ENCODE peak calls at places on chromosome 4, in ten cellular contexts. B, W, D, Z, H, G, S, L, Y and T are unnamed samples.

GRCh38 chr4:29002151-29002550 is 1718.0 kb upstream of the PCDH7 start:
- DNase-seq in B (no peak), W (peak), D (no peak), Z (no peak), H (no peak), G (no peak), S (no peak), L (no peak), Y (no peak), T (no peak)

GRCh38 chr4:159216834-159217233 is 114.0 kb downstream of the RAPGEF2 start:
- DNase-seq in B (no peak), W (no peak), D (no peak), Z (no peak), H (no peak), G (no peak), S (no peak), L (no peak), Y (no peak), T (no peak)

GRCh38 chr4:158282252-158282651 is 72.0 kb downstream of the TMEM144 start:
- DNase-seq in B (peak), W (no peak), D (no peak), Z (no peak), H (peak), G (no peak), S (no peak), L (peak), Y (no peak), T (no peak)

GRCh38 chr4:151169900-151170299 is 70.5 kb downstream of the RPS3A start:
- DNase-seq in B (no peak), W (no peak), D (no peak), Z (no peak), H (no peak), G (no peak), S (no peak), L (peak), Y (no peak), T (no peak)

GRCh38 chr4:79823148-79823763 is 249.8 kb downstream of the ANTXR2 start:
- DNase-seq in B (peak), W (no peak), D (no peak), Z (no peak), H (no peak), G (no peak), S (no peak), L (peak), Y (no peak), T (no peak)

GRCh38 chr4:184792950-184793555 is 32.7 kb downstream of the ACSL1 start:
- DNase-seq in B (peak), W (no peak), D (no peak), Z (no peak), H (peak), G (no peak), S (peak), L (peak), Y (peak), T (no peak)

GRCh38 chr4:104967034-104967401 is 179.7 kb upstream of the TET2 start:
- DNase-seq in B (no peak), W (no peak), D (no peak), Z (no peak), H (no peak), G (no peak), S (peak), L (no peak), Y (no peak), T (no peak)

GRCh38 chr4:60344908-60345307 is 855.2 kb upstream of the ADGRL3 start:
- DNase-seq in B (peak), W (no peak), D (no peak), Z (no peak), H (no peak), G (no peak), S (no peak), L (peak), Y (no peak), T (no peak)

GRCh38 chr4:68062501-68062900 is 67.2 kb downstream of the TMPRSS11F start:
- DNase-seq in B (no peak), W (no peak), D (no peak), Z (no peak), H (no peak), G (no peak), S (no peak), L (no peak), Y (no peak), T (no peak)

GRCh38 chr4:16125571-16126445 is 42.0 kb upstream of the PROM1 start:
- DNase-seq in B (no peak), W (no peak), D (no peak), Z (no peak), H (no peak), G (no peak), S (peak), L (no peak), Y (peak), T (no peak)

GRCh38 chr4:151415978-151416377 is 7.0 kb downstream of the FHIP1A start:
- DNase-seq in B (peak), W (no peak), D (no peak), Z (no peak), H (no peak), G (no peak), S (peak), L (peak), Y (peak), T (no peak)

GRCh38 chr4:86967798-86968197 is 33.0 kb downstream of the AFF1 start:
- DNase-seq in B (peak), W (no peak), D (no peak), Z (no peak), H (no peak), G (no peak), S (no peak), L (peak), Y (no peak), T (no peak)

GRCh38 chr4:22987861-22988260 is 295.1 kb downstream of the GBA3 start:
- DNase-seq in B (peak), W (no peak), D (no peak), Z (no peak), H (no peak), G (no peak), S (no peak), L (peak), Y (peak), T (no peak)

GRCh38 chr4:155079866-155080265 is 128.6 kb upstream of the NPY2R start:
- DNase-seq in B (peak), W (no peak), D (no peak), Z (no peak), H (no peak), G (no peak), S (no peak), L (no peak), Y (no peak), T (no peak)

GRCh38 chr4:145840162-145840768 is 98.4 kb downstream of the ZNF827 start:
- DNase-seq in B (peak), W (no peak), D (no peak), Z (no peak), H (peak), G (peak), S (peak), L (peak), Y (no peak), T (no peak)

GRCh38 chr4:168710353-168710946 is 213.6 kb downstream of the PALLD start:
- DNase-seq in B (peak), W (no peak), D (no peak), Z (no peak), H (peak), G (peak), S (no peak), L (peak), Y (no peak), T (no peak)
- TF ChIP-seq CTCF in B (peak), W (peak), D (peak), Z (no peak), H (peak), G (peak), S (peak), L (peak), Y (peak), T (peak)

DNA sequence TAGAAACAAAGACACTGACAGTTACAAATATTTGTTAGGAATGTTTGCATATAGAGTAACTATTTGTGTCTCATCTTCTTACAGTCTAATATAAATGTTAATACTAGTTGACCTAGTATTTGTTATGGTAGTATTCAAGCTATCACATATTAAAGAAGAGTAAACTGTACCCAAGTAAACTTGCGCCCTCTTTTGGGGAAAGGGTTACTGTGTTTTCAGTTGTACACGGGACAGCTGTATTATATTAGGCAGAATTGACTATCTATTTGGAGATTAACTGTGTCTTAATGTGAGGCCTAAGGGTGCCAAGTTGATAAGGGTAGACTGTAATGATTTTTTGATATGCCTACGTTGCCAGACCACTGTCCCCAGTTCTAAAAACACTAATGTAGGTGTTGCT is 172.9 kb upstream of the CXCL13 start:
- DNase-seq in B (peak), W (no peak), D (no peak), Z (no peak), H (no peak), G (no peak), S (no peak), L (no peak), Y (no peak), T (no peak)
- TF ChIP-seq CTCF in B (no peak), W (peak), D (no peak), Z (no peak), H (peak), G (no peak), S (no peak), L (no peak), Y (no peak), T (peak)

DNA sequence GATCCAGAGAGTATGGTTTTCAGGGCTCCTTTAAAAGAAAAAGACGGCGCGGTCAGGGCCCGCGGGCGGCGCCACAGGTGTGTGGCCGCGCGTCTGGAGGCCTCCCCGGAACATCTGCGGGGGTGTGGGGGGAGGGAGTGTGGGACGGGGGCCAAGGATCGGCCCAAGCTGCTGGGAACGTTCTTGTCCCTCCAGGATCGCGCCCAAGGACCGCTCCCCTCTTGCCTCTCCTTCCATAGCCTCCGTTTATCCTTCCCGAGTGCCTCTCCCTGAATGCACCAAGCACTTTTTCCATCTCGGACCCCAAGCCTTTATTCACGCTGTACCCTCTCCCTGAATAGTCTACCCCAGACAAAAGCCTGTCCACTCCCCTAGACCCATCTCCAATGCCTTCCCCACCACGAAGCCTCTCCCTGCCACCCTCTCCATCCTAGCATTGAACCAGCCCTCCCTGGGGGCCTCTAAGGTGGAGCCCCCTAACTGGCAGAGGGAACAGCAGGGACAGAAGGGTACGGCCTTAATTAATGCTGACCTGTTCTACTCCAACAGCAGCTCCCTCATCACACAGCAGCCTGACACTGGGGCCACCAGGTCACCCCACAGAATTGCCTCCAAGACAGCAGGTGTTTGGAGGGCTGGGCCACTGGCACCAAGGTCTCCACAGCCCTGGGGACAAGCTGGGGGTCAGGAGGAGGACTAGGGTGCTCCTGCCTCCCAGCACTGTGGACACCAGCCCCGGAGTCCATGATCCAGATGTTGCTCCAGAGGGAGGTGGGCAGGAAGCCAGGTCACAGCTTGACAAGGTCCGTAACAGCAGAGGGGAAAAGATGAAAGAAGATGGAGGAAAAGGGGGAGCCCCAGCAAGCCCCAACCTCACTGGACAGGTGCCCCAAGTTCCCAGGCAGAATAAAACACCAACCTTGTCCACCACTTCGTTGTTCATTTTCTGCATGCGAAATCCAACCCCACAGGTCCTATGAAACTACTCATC is 3.9 kb downstream of the CRMP1 start:
- DNase-seq in B (no peak), W (no peak), D (no peak), Z (no peak), H (no peak), G (no peak), S (no peak), L (no peak), Y (no peak), T (no peak)
- TF ChIP-seq CTCF in B (no peak), W (no peak), D (no peak), Z (no peak), H (no peak), G (no peak), S (no peak), L (no peak), Y (no peak), T (no peak)

GRCh38 chr4:165345663-165346417 is 18.4 kb downstream of the MSMO1 start:
- DNase-seq in B (no peak), W (no peak), D (no peak), Z (no peak), H (no peak), G (no peak), S (no peak), L (no peak), Y (no peak), T (no peak)
- TF ChIP-seq CTCF in B (no peak), W (peak), D (no peak), Z (no peak), H (no peak), G (peak), S (no peak), L (peak), Y (peak), T (no peak)

GRCh38 chr4:14524236-14524635 is 478.0 kb upstream of the CPEB2 start:
- DNase-seq in B (no peak), W (no peak), D (no peak), Z (no peak), H (no peak), G (no peak), S (no peak), L (no peak), Y (no peak), T (no peak)
- TF ChIP-seq CTCF in B (no peak), W (no peak), D (no peak), Z (no peak), H (no peak), G (no peak), S (no peak), L (no peak), Y (no peak), T (no peak)